ENCODE peak calls at places on chromosomes 4 and X, in nine cellular contexts. One of them, this sample, is unnamed.

GRCh38 chr4:101156619-101157310 is 190.6 kb downstream of the PPP3CA start:
- DNase-seq in activated T-helper 1 cell treated with Interleukin-2 at 50 U/mL for 16 hours: no peak
- DNase-seq in COR-L47: no peak
- DNase-seq in NCI-H2171 treated with DMSO at 0.1 percent for 48 hours: no peak
- DNase-seq in WERI-Rb-1: no peak
- DNase-seq in HAP-1: no peak
- DNase-seq in anterior cingulate cortex: no peak
- DNase-seq in SIG-M5: no peak
- DNase-seq in dermis microvascular lymphatic vessel endothelial cell: no peak
- DNase-seq in this sample: no peak

GRCh38 chrX:46573331-46573895 is at the start of gene CHST7:
- DNase-seq in activated T-helper 1 cell treated with Interleukin-2 at 50 U/mL for 16 hours: peak; percentile 46
- DNase-seq in COR-L47: peak; percentile 67
- DNase-seq in NCI-H2171 treated with DMSO at 0.1 percent for 48 hours: peak; percentile 57
- DNase-seq in WERI-Rb-1: peak; percentile 65
- DNase-seq in HAP-1: peak; percentile 91
- DNase-seq in anterior cingulate cortex: peak; percentile 31
- DNase-seq in SIG-M5: no peak
- DNase-seq in dermis microvascular lymphatic vessel endothelial cell: peak; percentile 80
- DNase-seq in this sample: no peak

GRCh38 chr4:21811576-21811975 is 137.0 kb downstream of the KCNIP4 start:
- DNase-seq in activated T-helper 1 cell treated with Interleukin-2 at 50 U/mL for 16 hours: no peak
- DNase-seq in COR-L47: no peak
- DNase-seq in NCI-H2171 treated with DMSO at 0.1 percent for 48 hours: no peak
- DNase-seq in WERI-Rb-1: no peak
- DNase-seq in HAP-1: no peak
- DNase-seq in anterior cingulate cortex: no peak
- DNase-seq in SIG-M5: no peak
- DNase-seq in dermis microvascular lymphatic vessel endothelial cell: no peak
- DNase-seq in this sample: no peak

GRCh38 chr4:89492476-89493110 is 185.0 kb upstream of the GPRIN3 start:
- DNase-seq in activated T-helper 1 cell treated with Interleukin-2 at 50 U/mL for 16 hours: no peak
- DNase-seq in COR-L47: no peak
- DNase-seq in NCI-H2171 treated with DMSO at 0.1 percent for 48 hours: no peak
- DNase-seq in WERI-Rb-1: no peak
- DNase-seq in HAP-1: no peak
- DNase-seq in anterior cingulate cortex: no peak
- DNase-seq in SIG-M5: no peak
- DNase-seq in dermis microvascular lymphatic vessel endothelial cell: peak; percentile 90
- DNase-seq in this sample: no peak

GRCh38 chrX:129493643-129494042 is 29.6 kb downstream of the SMARCA1 start:
- DNase-seq in activated T-helper 1 cell treated with Interleukin-2 at 50 U/mL for 16 hours: no peak
- DNase-seq in COR-L47: no peak
- DNase-seq in NCI-H2171 treated with DMSO at 0.1 percent for 48 hours: no peak
- DNase-seq in WERI-Rb-1: no peak
- DNase-seq in HAP-1: no peak
- DNase-seq in anterior cingulate cortex: no peak
- DNase-seq in SIG-M5: no peak
- DNase-seq in dermis microvascular lymphatic vessel endothelial cell: peak; percentile 28
- DNase-seq in this sample: no peak

GRCh38 chr4:14184265-14184664 is 556.7 kb upstream of the BOD1L1 start:
- DNase-seq in activated T-helper 1 cell treated with Interleukin-2 at 50 U/mL for 16 hours: no peak
- DNase-seq in COR-L47: no peak
- DNase-seq in NCI-H2171 treated with DMSO at 0.1 percent for 48 hours: no peak
- DNase-seq in WERI-Rb-1: no peak
- DNase-seq in HAP-1: no peak
- DNase-seq in anterior cingulate cortex: no peak
- DNase-seq in SIG-M5: no peak
- DNase-seq in dermis microvascular lymphatic vessel endothelial cell: peak; percentile 19
- DNase-seq in this sample: no peak

GRCh38 chr4:23889814-23890269 is at the start of gene PPARGC1A:
- DNase-seq in activated T-helper 1 cell treated with Interleukin-2 at 50 U/mL for 16 hours: no peak
- DNase-seq in COR-L47: peak; percentile 20
- DNase-seq in NCI-H2171 treated with DMSO at 0.1 percent for 48 hours: peak; percentile 0
- DNase-seq in WERI-Rb-1: peak; percentile 66
- DNase-seq in HAP-1: peak; percentile 9
- DNase-seq in anterior cingulate cortex: peak; percentile 56
- DNase-seq in SIG-M5: no peak
- DNase-seq in dermis microvascular lymphatic vessel endothelial cell: no peak
- DNase-seq in this sample: no peak

GRCh38 chr4:108291137-108291536 is 122.4 kb upstream of the LEF1 start:
- DNase-seq in activated T-helper 1 cell treated with Interleukin-2 at 50 U/mL for 16 hours: no peak
- DNase-seq in COR-L47: no peak
- DNase-seq in NCI-H2171 treated with DMSO at 0.1 percent for 48 hours: no peak
- DNase-seq in WERI-Rb-1: no peak
- DNase-seq in HAP-1: no peak
- DNase-seq in anterior cingulate cortex: no peak
- DNase-seq in SIG-M5: no peak
- DNase-seq in dermis microvascular lymphatic vessel endothelial cell: no peak
- DNase-seq in this sample: no peak

GRCh38 chr4:155828628-155829027 is 37.4 kb downstream of the ASIC5 start:
- DNase-seq in activated T-helper 1 cell treated with Interleukin-2 at 50 U/mL for 16 hours: no peak
- DNase-seq in COR-L47: no peak
- DNase-seq in NCI-H2171 treated with DMSO at 0.1 percent for 48 hours: no peak
- DNase-seq in WERI-Rb-1: no peak
- DNase-seq in HAP-1: no peak
- DNase-seq in anterior cingulate cortex: no peak
- DNase-seq in SIG-M5: no peak
- DNase-seq in dermis microvascular lymphatic vessel endothelial cell: no peak
- DNase-seq in this sample: no peak

GRCh38 chr4:137203601-137204000 is 328.7 kb downstream of the PCDH18 start:
- DNase-seq in activated T-helper 1 cell treated with Interleukin-2 at 50 U/mL for 16 hours: no peak
- DNase-seq in COR-L47: no peak
- DNase-seq in NCI-H2171 treated with DMSO at 0.1 percent for 48 hours: no peak
- DNase-seq in WERI-Rb-1: no peak
- DNase-seq in HAP-1: no peak
- DNase-seq in anterior cingulate cortex: no peak
- DNase-seq in SIG-M5: no peak
- DNase-seq in dermis microvascular lymphatic vessel endothelial cell: no peak
- DNase-seq in this sample: no peak

GRCh38 chrX:40410859-40411258 is 169.9 kb upstream of the ATP6AP2 start:
- DNase-seq in activated T-helper 1 cell treated with Interleukin-2 at 50 U/mL for 16 hours: no peak
- DNase-seq in COR-L47: no peak
- DNase-seq in NCI-H2171 treated with DMSO at 0.1 percent for 48 hours: no peak
- DNase-seq in WERI-Rb-1: no peak
- DNase-seq in HAP-1: no peak
- DNase-seq in anterior cingulate cortex: no peak
- DNase-seq in SIG-M5: no peak
- DNase-seq in dermis microvascular lymphatic vessel endothelial cell: no peak
- DNase-seq in this sample: no peak

GRCh38 chr4:1201851-1202525 is 29.6 kb upstream of the SPON2 start:
- DNase-seq in activated T-helper 1 cell treated with Interleukin-2 at 50 U/mL for 16 hours: peak; percentile 73
- DNase-seq in COR-L47: no peak
- DNase-seq in NCI-H2171 treated with DMSO at 0.1 percent for 48 hours: no peak
- DNase-seq in WERI-Rb-1: no peak
- DNase-seq in HAP-1: peak; percentile 5
- DNase-seq in anterior cingulate cortex: no peak
- DNase-seq in SIG-M5: peak; percentile 35
- DNase-seq in dermis microvascular lymphatic vessel endothelial cell: no peak
- DNase-seq in this sample: peak; percentile 72

GRCh38 chr4:87856816-87857215 is 24.0 kb downstream of the MEPE start:
- DNase-seq in activated T-helper 1 cell treated with Interleukin-2 at 50 U/mL for 16 hours: no peak
- DNase-seq in COR-L47: no peak
- DNase-seq in NCI-H2171 treated with DMSO at 0.1 percent for 48 hours: no peak
- DNase-seq in WERI-Rb-1: no peak
- DNase-seq in HAP-1: no peak
- DNase-seq in anterior cingulate cortex: no peak
- DNase-seq in SIG-M5: no peak
- DNase-seq in dermis microvascular lymphatic vessel endothelial cell: no peak
- DNase-seq in this sample: no peak

GRCh38 chr4:25060179-25060578 is 29.4 kb upstream of the LGI2 start:
- DNase-seq in activated T-helper 1 cell treated with Interleukin-2 at 50 U/mL for 16 hours: no peak
- DNase-seq in COR-L47: no peak
- DNase-seq in NCI-H2171 treated with DMSO at 0.1 percent for 48 hours: no peak
- DNase-seq in WERI-Rb-1: no peak
- DNase-seq in HAP-1: no peak
- DNase-seq in anterior cingulate cortex: no peak
- DNase-seq in SIG-M5: no peak
- DNase-seq in dermis microvascular lymphatic vessel endothelial cell: no peak
- DNase-seq in this sample: no peak

GRCh38 chr4:183600189-183600685 is 58.7 kb downstream of the RWDD4 start:
- DNase-seq in activated T-helper 1 cell treated with Interleukin-2 at 50 U/mL for 16 hours: no peak
- DNase-seq in COR-L47: no peak
- DNase-seq in NCI-H2171 treated with DMSO at 0.1 percent for 48 hours: no peak
- DNase-seq in WERI-Rb-1: no peak
- DNase-seq in HAP-1: peak; percentile 25
- DNase-seq in anterior cingulate cortex: no peak
- DNase-seq in SIG-M5: no peak
- DNase-seq in dermis microvascular lymphatic vessel endothelial cell: peak; percentile 33
- DNase-seq in this sample: no peak

GRCh38 chr4:152206185-152206584 is 329.7 kb downstream of the FBXW7 start:
- DNase-seq in activated T-helper 1 cell treated with Interleukin-2 at 50 U/mL for 16 hours: no peak
- DNase-seq in COR-L47: no peak
- DNase-seq in NCI-H2171 treated with DMSO at 0.1 percent for 48 hours: no peak
- DNase-seq in WERI-Rb-1: no peak
- DNase-seq in HAP-1: no peak
- DNase-seq in anterior cingulate cortex: no peak
- DNase-seq in SIG-M5: no peak
- DNase-seq in dermis microvascular lymphatic vessel endothelial cell: no peak
- DNase-seq in this sample: no peak

GRCh38 chr4:168955674-168956073 is 54.4 kb downstream of the CBR4 start:
- DNase-seq in activated T-helper 1 cell treated with Interleukin-2 at 50 U/mL for 16 hours: no peak
- DNase-seq in COR-L47: no peak
- DNase-seq in NCI-H2171 treated with DMSO at 0.1 percent for 48 hours: no peak
- DNase-seq in WERI-Rb-1: no peak
- DNase-seq in HAP-1: no peak
- DNase-seq in anterior cingulate cortex: no peak
- DNase-seq in SIG-M5: no peak
- DNase-seq in dermis microvascular lymphatic vessel endothelial cell: no peak
- DNase-seq in this sample: no peak

GRCh38 chr4:64756016-64756415 is 346.8 kb upstream of the TECRL start:
- DNase-seq in activated T-helper 1 cell treated with Interleukin-2 at 50 U/mL for 16 hours: no peak
- DNase-seq in COR-L47: no peak
- DNase-seq in NCI-H2171 treated with DMSO at 0.1 percent for 48 hours: no peak
- DNase-seq in WERI-Rb-1: no peak
- DNase-seq in HAP-1: no peak
- DNase-seq in anterior cingulate cortex: no peak
- DNase-seq in SIG-M5: no peak
- DNase-seq in dermis microvascular lymphatic vessel endothelial cell: peak; percentile 11
- DNase-seq in this sample: no peak

GRCh38 chr4:138400528-138400927 is 158.4 kb upstream of the SLC7A11 start:
- DNase-seq in activated T-helper 1 cell treated with Interleukin-2 at 50 U/mL for 16 hours: no peak
- DNase-seq in COR-L47: peak; percentile 7
- DNase-seq in NCI-H2171 treated with DMSO at 0.1 percent for 48 hours: no peak
- DNase-seq in WERI-Rb-1: no peak
- DNase-seq in HAP-1: no peak
- DNase-seq in anterior cingulate cortex: no peak
- DNase-seq in SIG-M5: no peak
- DNase-seq in dermis microvascular lymphatic vessel endothelial cell: no peak
- DNase-seq in this sample: no peak

GRCh38 chr4:94690851-94691254 is 66.9 kb upstream of the BMPR1B start:
- DNase-seq in activated T-helper 1 cell treated with Interleukin-2 at 50 U/mL for 16 hours: no peak
- DNase-seq in COR-L47: no peak
- DNase-seq in NCI-H2171 treated with DMSO at 0.1 percent for 48 hours: no peak
- DNase-seq in WERI-Rb-1: no peak
- DNase-seq in HAP-1: no peak
- DNase-seq in anterior cingulate cortex: no peak
- DNase-seq in SIG-M5: no peak
- DNase-seq in dermis microvascular lymphatic vessel endothelial cell: no peak
- DNase-seq in this sample: no peak

GRCh38 chrX:10050481-10050880 is 83.3 kb downstream of the CLDN34 start:
- DNase-seq in activated T-helper 1 cell treated with Interleukin-2 at 50 U/mL for 16 hours: no peak
- DNase-seq in COR-L47: no peak
- DNase-seq in NCI-H2171 treated with DMSO at 0.1 percent for 48 hours: no peak
- DNase-seq in WERI-Rb-1: no peak
- DNase-seq in HAP-1: peak; percentile 76
- DNase-seq in anterior cingulate cortex: no peak
- DNase-seq in SIG-M5: no peak
- DNase-seq in dermis microvascular lymphatic vessel endothelial cell: peak; percentile 34
- DNase-seq in this sample: no peak

GRCh38 chrX:46757593-46757992 is 1.3 kb downstream of the SLC9A7 start:
- DNase-seq in activated T-helper 1 cell treated with Interleukin-2 at 50 U/mL for 16 hours: no peak
- DNase-seq in COR-L47: no peak
- DNase-seq in NCI-H2171 treated with DMSO at 0.1 percent for 48 hours: no peak
- DNase-seq in WERI-Rb-1: no peak
- DNase-seq in HAP-1: no peak
- DNase-seq in anterior cingulate cortex: no peak
- DNase-seq in SIG-M5: no peak
- DNase-seq in dermis microvascular lymphatic vessel endothelial cell: peak; percentile 30
- DNase-seq in this sample: no peak

GRCh38 chr4:147247577-147247976 is 233.3 kb upstream of the EDNRA start:
- DNase-seq in activated T-helper 1 cell treated with Interleukin-2 at 50 U/mL for 16 hours: no peak
- DNase-seq in COR-L47: no peak
- DNase-seq in NCI-H2171 treated with DMSO at 0.1 percent for 48 hours: no peak
- DNase-seq in WERI-Rb-1: no peak
- DNase-seq in HAP-1: no peak
- DNase-seq in anterior cingulate cortex: no peak
- DNase-seq in SIG-M5: no peak
- DNase-seq in dermis microvascular lymphatic vessel endothelial cell: no peak
- DNase-seq in this sample: no peak